ENCODE peak calls at places on chromosomes 12 and 14, in eight cellular contexts. W is left ventricle myocardium inferior; S is Panc1; K is astrocyte; U is CD4-positive, alpha-beta memory T cell; G is uterus; M is Peyer's patch; A is right cardiac atrium. B is an unnamed sample.

GRCh38 chr14:100901391-100902183 is 1.9 kb downstream of the RTL1 start:
- DNase-seq in W (no peak), S (no peak), K (no peak), U (no peak), G (no peak), M (no peak), A (no peak), B (no peak)

GRCh38 chr12:18700254-18700653 is 37.6 kb downstream of the PLCZ1 start:
- DNase-seq in W (no peak), S (no peak), K (peak; percentile 92), U (no peak), G (peak; percentile 55), M (no peak), A (no peak), B (no peak)

GRCh38 chr14:96081224-96081623 is 42.1 kb downstream of the C14orf132 start:
- DNase-seq in W (no peak), S (no peak), K (no peak), U (no peak), G (no peak), M (no peak), A (no peak), B (no peak)

GRCh38 chr12:5003025-5003666 is 40.5 kb upstream of the KCNA5 start:
- DNase-seq in W (peak; percentile 54), S (peak; percentile 69), K (peak; percentile 12), U (peak; percentile 29), G (no peak), M (peak; percentile 71), A (peak; percentile 76), B (peak; percentile 55)

GRCh38 chr14:94139421-94139820 is 10.0 kb upstream of the IFI27L2 start:
- DNase-seq in W (no peak), S (no peak), K (no peak), U (no peak), G (no peak), M (no peak), A (no peak), B (no peak)

GRCh38 chr12:108605000-108605689 is 7.3 kb upstream of the TMEM119 start:
- DNase-seq in W (no peak), S (no peak), K (no peak), U (no peak), G (no peak), M (no peak), A (no peak), B (no peak)

GRCh38 chr12:92403210-92404175 is 257.8 kb upstream of the BTG1 start:
- DNase-seq in W (no peak), S (no peak), K (no peak), U (peak; percentile 74), G (no peak), M (no peak), A (no peak), B (peak; percentile 71)

GRCh38 chr12:80627773-80628172 is 79.7 kb upstream of the MYF6 start:
- DNase-seq in W (no peak), S (no peak), K (peak; percentile 85), U (no peak), G (no peak), M (no peak), A (no peak), B (no peak)

GRCh38 chr12:61915420-61915819 is 344.8 kb upstream of the USP15 start:
- DNase-seq in W (no peak), S (no peak), K (no peak), U (no peak), G (no peak), M (no peak), A (no peak), B (no peak)

GRCh38 chr12:107443320-107444090 is 242.1 kb upstream of the PWP1 start:
- DNase-seq in W (no peak), S (no peak), K (no peak), U (no peak), G (no peak), M (no peak), A (no peak), B (no peak)

GRCh38 chr14:35140718-35141581 is 18.6 kb downstream of the PRORP start:
- DNase-seq in W (no peak), S (no peak), K (no peak), U (peak; percentile 55), G (no peak), M (no peak), A (no peak), B (peak; percentile 38)

GRCh38 chr14:31261859-31262739 is 54.5 kb upstream of the HECTD1 start:
- DNase-seq in W (no peak), S (no peak), K (peak; percentile 47), U (no peak), G (peak; percentile 20), M (no peak), A (no peak), B (peak; percentile 46)

GRCh38 chr12:90398437-90398836 is 556.5 kb downstream of the CCER1 start:
- DNase-seq in W (no peak), S (no peak), K (no peak), U (no peak), G (no peak), M (no peak), A (no peak), B (no peak)

GRCh38 chr12:34297126-34297789 is 275.0 kb downstream of the ALG10 start:
- DNase-seq in W (no peak), S (no peak), K (no peak), U (no peak), G (no peak), M (no peak), A (no peak), B (no peak)

GRCh38 chr12:68222336-68222735 is 3.3 kb downstream of the IL26 start:
- DNase-seq in W (no peak), S (no peak), K (no peak), U (no peak), G (no peak), M (no peak), A (no peak), B (no peak)

GRCh38 chr12:79424109-79424721 is 266.5 kb downstream of the PAWR start:
- DNase-seq in W (no peak), S (peak; percentile 74), K (peak; percentile 97), U (no peak), G (no peak), M (no peak), A (no peak), B (no peak)

GRCh38 chr12:79420146-79420618 is 270.6 kb downstream of the PAWR start:
- DNase-seq in W (no peak), S (peak; percentile 64), K (peak; percentile 97), U (no peak), G (no peak), M (no peak), A (no peak), B (peak; percentile 84)

GRCh38 chr12:79422060-79422812 is 268.5 kb downstream of the PAWR start:
- DNase-seq in W (no peak), S (no peak), K (no peak), U (no peak), G (no peak), M (no peak), A (no peak), B (no peak)

GRCh38 chr12:79423560-79423959 is 267.2 kb downstream of the PAWR start:
- DNase-seq in W (no peak), S (no peak), K (no peak), U (no peak), G (no peak), M (no peak), A (no peak), B (no peak)

DNA sequence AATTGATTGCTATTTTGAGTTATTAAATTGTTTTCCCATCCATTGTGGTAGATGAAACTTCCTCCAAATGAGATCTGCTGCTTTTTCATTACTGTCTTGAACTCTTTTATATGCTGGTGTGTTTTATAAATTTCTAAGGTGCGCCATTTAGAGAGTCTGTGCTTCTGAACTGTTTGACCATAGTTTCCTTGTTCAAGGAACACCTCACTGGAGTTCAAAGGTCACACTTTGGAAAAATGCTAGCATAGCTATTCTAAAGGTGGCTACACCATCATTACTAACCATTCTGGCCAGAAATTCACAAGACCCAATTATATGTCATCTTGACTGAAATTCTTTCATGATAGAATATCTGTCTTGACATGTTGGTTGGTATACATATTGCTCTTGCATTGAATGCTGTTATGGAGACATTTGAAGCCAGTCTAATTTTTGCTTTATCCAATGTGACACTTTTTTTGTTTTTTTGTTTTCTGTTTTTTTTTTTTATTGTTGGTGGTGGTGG is 269.5 kb downstream of the PAWR start:
- DNase-seq in W (no peak), S (no peak), K (no peak), U (no peak), G (no peak), M (no peak), A (no peak), B (peak; percentile 60)
- H3K27ac ChIP-seq in W (no peak overlapping the region), S (peak overlapping the region; percentile 67), K (peak overlapping the region; percentile 88), U (no peak overlapping the region), G (peak overlapping the region; percentile 87), M (no peak overlapping the region), A (no peak overlapping the region), B (no peak overlapping the region)

DNA sequence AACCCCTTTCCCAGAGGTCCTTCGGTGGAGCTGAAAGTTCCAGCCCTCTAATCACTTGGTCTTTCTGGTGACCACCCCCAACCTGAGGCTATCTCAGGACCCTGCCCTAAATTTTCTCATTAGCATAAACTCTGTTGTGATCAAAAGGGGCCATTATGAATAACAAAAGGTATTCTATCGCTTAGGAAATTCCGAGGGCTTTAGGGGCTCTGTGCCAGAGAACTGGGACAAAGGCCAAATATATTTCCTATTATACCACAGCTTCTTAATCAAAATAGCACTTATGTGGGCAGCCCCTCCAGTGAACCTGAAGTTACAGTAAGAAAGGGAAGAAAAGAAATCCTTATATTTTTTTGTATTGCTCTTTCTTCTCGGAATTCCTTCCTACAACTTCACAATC is 125.3 kb upstream of the NPAS3 start:
- DNase-seq in W (no peak), S (no peak), K (peak; percentile 62), U (no peak), G (no peak), M (no peak), A (no peak), B (no peak)
- H3K9me3 ChIP-seq in W (no peaks in the 10 kb centered on the region), S (no peaks in the 10 kb centered on the region), K (no peaks in the 10 kb centered on the region), U (no peaks in the 10 kb centered on the region), G (no peaks in the 10 kb centered on the region), M (no peaks in the 10 kb centered on the region), A (no peaks in the 10 kb centered on the region), B (no peaks in the 10 kb centered on the region)

GRCh38 chr12:131990980-131991305 is 41.2 kb downstream of the EP400 start:
- DNase-seq in W (no peak), S (no peak), K (no peak), U (no peak), G (no peak), M (no peak), A (no peak), B (no peak)
- H3K4me1 ChIP-seq in W (peaks cover 6% of the 10 kb centered on the region), S (no peaks in the 10 kb centered on the region), K (peaks cover 29% of the 10 kb centered on the region), U (no peaks in the 10 kb centered on the region), G (no peaks in the 10 kb centered on the region), M (no peaks in the 10 kb centered on the region), A (no peaks in the 10 kb centered on the region), B (no peaks in the 10 kb centered on the region)

GRCh38 chr12:73065913-73066312 is 793.7 kb downstream of the TRHDE start:
- DNase-seq in W (no peak), S (no peak), K (no peak), U (no peak), G (no peak), M (no peak), A (no peak), B (no peak)

GRCh38 chr12:73072214-73072613 is 800.0 kb downstream of the TRHDE start:
- DNase-seq in W (no peak), S (no peak), K (no peak), U (no peak), G (no peak), M (no peak), A (no peak), B (no peak)

DNA sequence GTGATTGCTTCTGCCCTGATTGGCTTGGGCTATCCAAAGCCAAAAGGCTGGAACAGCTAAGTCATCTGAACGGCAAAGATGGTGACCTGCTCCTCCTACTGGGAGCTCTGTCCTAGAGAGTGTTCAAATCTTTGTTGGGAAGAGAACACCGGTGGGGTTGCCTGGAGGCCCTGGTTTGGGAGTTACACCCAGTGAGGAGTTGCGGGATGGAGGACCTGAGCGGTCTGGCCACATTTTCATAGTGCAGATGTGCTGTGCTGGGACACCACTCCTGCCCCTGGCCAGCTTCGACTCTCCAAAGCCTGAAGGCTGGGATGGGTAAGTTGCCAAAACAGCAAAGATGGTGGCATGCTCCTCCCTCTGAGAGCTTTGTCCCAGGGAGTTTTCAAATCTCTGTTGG is 795.4 kb downstream of the TRHDE start:
- DNase-seq in W (no peak), S (no peak), K (no peak), U (no peak), G (no peak), M (no peak), A (no peak), B (no peak)
- H3K27ac ChIP-seq in W (no peak overlapping the region), S (no peak overlapping the region), K (no peak overlapping the region), U (no peak overlapping the region), G (no peak overlapping the region), M (no peak overlapping the region), A (no peak overlapping the region), B (no peak overlapping the region)